ENCODE peak calls at places on chromosome 7, in six cellular contexts. K is GM13977; N is left ventricle myocardium inferior; M is CD8-positive, alpha-beta T cell; E is hepatocyte; Q is HCT116. X is an unnamed sample.

GRCh38 chr7:86930554-86931307 is 128.7 kb downstream of the ELAPOR2 start:
- DNase-seq in K (no peak), N (no peak), M (no peak), E (no peak), Q (no peak), X (no peak)

GRCh38 chr7:67595421-67595820 is 598.8 kb downstream of the TYW1 start:
- DNase-seq in K (no peak), N (no peak), M (no peak), E (no peak), Q (no peak), X (no peak)

GRCh38 chr7:72334733-72335132 is 77.4 kb downstream of the CALN1 start:
- DNase-seq in K (no peak), N (no peak), M (no peak), E (no peak), Q (no peak), X (no peak)

GRCh38 chr7:9031386-9031785 is 598.0 kb downstream of the NXPH1 start:
- DNase-seq in K (no peak), N (no peak), M (no peak), E (no peak), Q (no peak), X (no peak)

GRCh38 chr7:43785425-43785824 is 26.9 kb downstream of the BLVRA start:
- DNase-seq in K (no peak), N (no peak), M (no peak), E (peak; percentile 76), Q (no peak), X (no peak)

GRCh38 chr7:42493436-42494198 is 256.6 kb upstream of the GLI3 start:
- DNase-seq in K (no peak), N (peak; percentile 76), M (no peak), E (peak; percentile 86), Q (no peak), X (no peak)

GRCh38 chr7:146115665-146116451 is 743 bp upstream of the CNTNAP2 start:
- DNase-seq in K (peak; percentile 52), N (peak; percentile 61), M (no peak), E (peak; percentile 86), Q (no peak), X (peak; percentile 47)

GRCh38 chr7:18262054-18262453 is 233.5 kb upstream of the HDAC9 start:
- DNase-seq in K (no peak), N (no peak), M (no peak), E (no peak), Q (peak; percentile 13), X (no peak)

GRCh38 chr7:65448824-65449504 is 75.3 kb downstream of the ZNF92 start:
- DNase-seq in K (no peak), N (no peak), M (no peak), E (no peak), Q (no peak), X (no peak)

GRCh38 chr7:44664756-44665461 is 58.5 kb downstream of the OGDH start:
- DNase-seq in K (no peak), N (no peak), M (no peak), E (no peak), Q (no peak), X (no peak)

GRCh38 chr7:27148031-27148775 is 629 bp upstream of the HOXA6 start:
- DNase-seq in K (no peak), N (no peak), M (peak; percentile 9), E (no peak), Q (no peak), X (no peak)

GRCh38 chr7:94088560-94088959 is 84.4 kb upstream of the BET1 start:
- DNase-seq in K (no peak), N (no peak), M (no peak), E (no peak), Q (no peak), X (no peak)

GRCh38 chr7:132771301-132771730 is 195.0 kb upstream of the PLXNA4 start:
- DNase-seq in K (no peak), N (no peak), M (peak; percentile 26), E (no peak), Q (no peak), X (no peak)

GRCh38 chr7:152905949-152906348 is 146.4 kb downstream of the ACTR3B start:
- DNase-seq in K (no peak), N (no peak), M (no peak), E (no peak), Q (no peak), X (no peak)

GRCh38 chr7:104862719-104863118 is 151.3 kb upstream of the KMT2E start:
- DNase-seq in K (no peak), N (no peak), M (no peak), E (peak; percentile 34), Q (peak; percentile 38), X (no peak)

GRCh38 chr7:85160223-85160622 is 26.6 kb downstream of the SEMA3D start:
- DNase-seq in K (no peak), N (no peak), M (no peak), E (no peak), Q (no peak), X (peak; percentile 8)

GRCh38 chr7:28682811-28683210 is 270.5 kb downstream of the CREB5 start:
- DNase-seq in K (no peak), N (peak; percentile 32), M (no peak), E (no peak), Q (no peak), X (no peak)

GRCh38 chr7:15368653-15369052 is 193.2 kb downstream of the AGMO start:
- DNase-seq in K (no peak), N (no peak), M (no peak), E (no peak), Q (no peak), X (no peak)

GRCh38 chr7:12490105-12490688 is 80.3 kb upstream of the SCIN start:
- DNase-seq in K (peak; percentile 21), N (no peak), M (no peak), E (peak; percentile 44), Q (peak; percentile 29), X (no peak)

GRCh38 chr7:128035712-128036111 is 4.5 kb upstream of the LRRC4 start:
- DNase-seq in K (peak; percentile 31), N (no peak), M (no peak), E (no peak), Q (no peak), X (no peak)

DNA sequence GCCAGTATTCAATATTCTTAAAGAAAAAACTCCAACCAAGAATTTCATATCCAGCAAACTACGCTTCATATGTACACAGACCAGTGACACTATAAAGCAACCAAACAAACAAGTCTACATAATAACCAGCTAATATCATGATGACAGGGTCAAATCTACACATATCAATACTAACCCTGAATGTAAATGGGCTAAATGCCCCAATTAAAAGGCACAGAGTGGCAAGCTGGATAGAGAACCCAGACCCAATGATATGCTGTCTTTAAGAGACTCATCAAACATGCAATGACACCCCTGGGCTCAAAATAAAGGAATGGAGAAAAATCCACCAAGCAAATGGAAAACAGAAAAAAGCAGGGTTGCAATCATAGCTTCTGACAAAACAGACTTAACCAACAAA is 218.1 kb upstream of the NFE2L3 start:
- DNase-seq in K (no peak), N (no peak), M (no peak), E (no peak), Q (no peak), X (no peak)
- TF ChIP-seq CTCF in K (no peak), N (no peak), M (no peak), E (no peak), Q (no peak), X (no peak)

GRCh38 chr7:50644586-50644985 is 79.4 kb upstream of the DDC start:
- DNase-seq in K (no peak), N (no peak), M (no peak), E (no peak), Q (no peak), X (no peak)

GRCh38 chr7:50644114-50644513 is 78.9 kb upstream of the DDC start:
- DNase-seq in K (no peak), N (no peak), M (no peak), E (no peak), Q (no peak), X (no peak)

GRCh38 chr7:50640256-50640655 is 75.1 kb upstream of the DDC start:
- DNase-seq in K (no peak), N (no peak), M (peak; percentile 1), E (no peak), Q (no peak), X (no peak)

GRCh38 chr7:50640779-50641178 is 75.6 kb upstream of the DDC start:
- DNase-seq in K (no peak), N (no peak), M (no peak), E (no peak), Q (no peak), X (no peak)

DNA sequence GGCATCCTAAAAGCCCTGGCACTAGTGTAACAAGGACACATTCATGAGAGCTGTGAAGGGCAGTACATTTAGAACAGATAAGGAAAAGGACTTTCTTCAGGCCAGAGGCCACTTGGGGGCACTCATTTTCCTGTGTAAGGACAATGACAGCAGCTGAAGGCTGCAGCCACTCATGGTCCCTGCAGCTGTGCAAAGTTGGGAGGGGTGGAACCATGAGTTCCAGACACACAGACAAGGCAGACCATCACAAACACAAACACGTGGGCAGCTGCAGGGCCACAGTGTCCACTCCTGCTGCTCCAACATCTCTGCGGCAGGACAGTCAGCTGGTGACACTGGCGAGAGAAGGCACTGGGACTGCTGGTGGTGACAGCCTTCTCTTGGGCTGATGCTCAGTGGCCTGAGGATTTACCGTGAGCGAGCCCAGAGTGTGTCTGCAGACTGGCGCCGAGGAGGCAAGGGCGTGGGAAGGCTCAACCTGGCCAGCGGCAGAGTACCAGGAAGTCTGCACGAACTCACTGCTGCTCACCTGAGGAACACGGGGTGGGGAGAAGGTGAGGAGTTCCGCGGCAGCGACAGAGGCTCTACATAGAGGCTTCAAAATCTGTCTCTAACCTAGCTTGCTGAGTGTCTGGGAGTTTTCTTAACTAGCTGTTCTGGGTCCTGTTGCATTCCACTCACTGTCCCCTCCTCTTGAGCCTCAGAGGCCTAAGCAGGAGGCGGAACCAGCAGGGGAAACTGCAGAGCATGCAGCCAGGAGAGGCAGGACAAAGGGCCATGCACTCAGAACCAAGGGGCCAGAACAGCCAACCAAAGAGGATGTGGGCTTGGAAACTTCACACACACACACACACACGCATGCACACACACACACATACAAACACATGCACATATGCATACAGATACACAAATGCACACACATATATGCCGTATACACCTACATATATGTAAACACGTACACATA is 76.5 kb upstream of the DDC start:
- DNase-seq in K (no peak), N (no peak), M (peak; percentile 6), E (no peak), Q (no peak), X (no peak)
- TF ChIP-seq CTCF in K (peak; percentile 7), N (peak; percentile 46), M (no peak), E (peak; percentile 12), Q (peak; percentile 16), X (no peak)

GRCh38 chr7:34044734-34045353 is 139.5 kb downstream of the BMPER start:
- DNase-seq in K (no peak), N (no peak), M (no peak), E (no peak), Q (no peak), X (no peak)
- TF ChIP-seq CTCF in K (no peak), N (no peak), M (no peak), E (no peak), Q (no peak), X (no peak)

GRCh38 chr7:115676707-115677106 is 353.9 kb downstream of the TFEC start:
- DNase-seq in K (no peak), N (no peak), M (no peak), E (no peak), Q (no peak), X (no peak)

GRCh38 chr7:115678049-115678982 is 352.2 kb downstream of the TFEC start:
- DNase-seq in K (no peak), N (no peak), M (no peak), E (peak; percentile 30), Q (no peak), X (no peak)

GRCh38 chr7:115679976-115680375 is 350.6 kb downstream of the TFEC start:
- DNase-seq in K (no peak), N (no peak), M (no peak), E (peak; percentile 58), Q (peak; percentile 38), X (peak; percentile 5)

GRCh38 chr7:115679423-115679822 is 351.1 kb downstream of the TFEC start:
- DNase-seq in K (no peak), N (no peak), M (no peak), E (no peak), Q (no peak), X (no peak)

GRCh38 chr7:115676080-115676479 is 354.5 kb downstream of the TFEC start:
- DNase-seq in K (no peak), N (no peak), M (no peak), E (peak; percentile 28), Q (peak; percentile 42), X (no peak)
- TF ChIP-seq CTCF in K (no peak), N (no peak), M (no peak), E (peak; percentile 55), Q (peak; percentile 32), X (no peak)

X was measured in GM20000.